ENCODE peak calls at places on chromosome 18, in eight cellular contexts. F is foreskin fibroblast; H is CD8-positive, alpha-beta T cell; I is IMR-90; V is epithelial cell of esophagus; X is AG04450; J is prostate gland; B is astrocyte of the spinal cord. Q is an unnamed sample.

GRCh38 chr18:28588884-28589549 is 412.1 kb upstream of the CDH2 start:
- DNase-seq in F (no peak), H (no peak), I (peak; percentile 18), V (no peak), X (no peak), J (no peak), B (peak; percentile 50), Q (peak; percentile 41)

GRCh38 chr18:74353169-74353775 is 37.6 kb downstream of the C18orf63 start:
- DNase-seq in F (peak; percentile 90), H (peak; percentile 65), I (peak; percentile 74), V (peak; percentile 79), X (peak; percentile 18), J (peak; percentile 60), B (peak; percentile 66), Q (peak; percentile 83)

GRCh38 chr18:21834301-21834660 is 93.7 kb downstream of the MIB1 start:
- DNase-seq in F (no peak), H (no peak), I (peak; percentile 27), V (no peak), X (no peak), J (no peak), B (no peak), Q (no peak)

GRCh38 chr18:37567061-37567993 is 1.7 kb upstream of the CELF4 start:
- DNase-seq in F (peak; percentile 14), H (no peak), I (no peak), V (no peak), X (no peak), J (no peak), B (no peak), Q (peak; percentile 15)

GRCh38 chr18:57249109-57249508 is 102.2 kb downstream of the BOD1L2 start:
- DNase-seq in F (no peak), H (no peak), I (no peak), V (no peak), X (no peak), J (no peak), B (no peak), Q (no peak)

GRCh38 chr18:58297198-58297597 is 253.2 kb downstream of the NEDD4L start:
- DNase-seq in F (no peak), H (no peak), I (peak; percentile 74), V (peak; percentile 58), X (no peak), J (no peak), B (peak; percentile 72), Q (no peak)

GRCh38 chr18:28063181-28063790 is 113.6 kb downstream of the CDH2 start:
- DNase-seq in F (peak; percentile 53), H (no peak), I (peak; percentile 48), V (peak; percentile 17), X (no peak), J (no peak), B (peak; percentile 72), Q (peak; percentile 66)

GRCh38 chr18:57542801-57543427 is 43.6 kb downstream of the FECH start:
- DNase-seq in F (peak; percentile 93), H (no peak), I (peak; percentile 65), V (peak; percentile 59), X (peak; percentile 30), J (no peak), B (peak; percentile 33), Q (peak; percentile 80)

GRCh38 chr18:70421471-70421870 is 132.6 kb downstream of the SOCS6 start:
- DNase-seq in F (peak; percentile 39), H (no peak), I (peak; percentile 45), V (peak; percentile 67), X (no peak), J (no peak), B (peak; percentile 61), Q (no peak)

GRCh38 chr18:33495278-33495677 is 54.8 kb upstream of the CCDC178 start:
- DNase-seq in F (peak; percentile 75), H (no peak), I (peak; percentile 13), V (peak; percentile 56), X (no peak), J (no peak), B (peak; percentile 64), Q (peak; percentile 36)

GRCh38 chr18:75473316-75473715 is 45.8 kb upstream of the SMIM21 start:
- DNase-seq in F (peak; percentile 34), H (no peak), I (no peak), V (no peak), X (no peak), J (no peak), B (peak; percentile 50), Q (peak; percentile 19)

GRCh38 chr18:43396266-43396665 is 119.0 kb upstream of the SYT4 start:
- DNase-seq in F (peak; percentile 2), H (no peak), I (no peak), V (peak; percentile 10), X (no peak), J (no peak), B (peak; percentile 37), Q (peak; percentile 66)

GRCh38 chr18:56739731-56740130 is 88.6 kb downstream of the WDR7 start:
- DNase-seq in F (no peak), H (no peak), I (no peak), V (no peak), X (no peak), J (no peak), B (no peak), Q (no peak)

GRCh38 chr18:63881851-63882250 is 5.7 kb upstream of the SERPINB2 start:
- DNase-seq in F (peak; percentile 36), H (no peak), I (peak; percentile 65), V (peak; percentile 92), X (no peak), J (no peak), B (peak; percentile 10), Q (peak; percentile 19)

GRCh38 chr18:42765225-42765624 is 350.3 kb downstream of the RIT2 start:
- DNase-seq in F (no peak), H (no peak), I (no peak), V (no peak), X (no peak), J (peak; percentile 5), B (no peak), Q (no peak)

GRCh38 chr18:48990497-48991298 is 39.9 kb upstream of the SMAD7 start:
- DNase-seq in F (peak; percentile 76), H (no peak), I (peak; percentile 75), V (peak; percentile 71), X (no peak), J (no peak), B (peak; percentile 52), Q (peak; percentile 66)

DNA sequence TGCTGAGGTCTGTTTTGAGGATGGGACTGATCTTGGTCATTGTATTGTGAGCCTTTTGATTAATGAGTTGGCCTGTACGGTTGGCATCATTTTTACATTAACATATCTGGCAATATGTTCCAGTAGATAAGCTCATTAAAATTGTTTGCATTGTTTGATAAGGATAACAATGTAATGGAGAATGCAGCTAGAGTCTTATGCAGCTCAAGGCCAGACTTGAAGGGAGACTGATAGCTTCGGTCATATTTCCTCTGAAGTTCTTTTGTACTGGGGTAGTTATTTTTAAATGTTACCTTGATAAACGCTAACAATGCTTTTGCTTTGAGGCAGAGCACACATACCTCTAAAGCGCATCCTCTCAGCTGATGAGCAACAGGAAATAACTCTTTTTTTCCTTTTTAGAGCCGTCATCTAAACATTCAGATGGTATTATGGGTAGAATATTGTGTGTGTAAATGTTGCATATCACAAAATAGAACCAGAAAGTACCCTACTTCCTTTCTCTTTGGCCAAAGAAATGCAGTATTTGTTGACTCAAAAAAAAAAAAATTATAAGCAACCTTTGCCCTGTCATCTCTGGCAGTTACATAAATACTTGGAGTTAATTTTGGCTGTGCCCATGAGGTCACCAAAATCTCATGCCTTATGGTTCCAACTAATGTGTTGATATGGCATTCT is 1.3 kb downstream of the MAPRE2 start:
- DNase-seq in F (no peak), H (no peak), I (no peak), V (no peak), X (no peak), J (no peak), B (no peak), Q (no peak)
- H3K4me3 ChIP-seq in F (peak overlapping the region; percentile 93), H (peak overlapping the region; percentile 90), I (peak overlapping the region; percentile 89), V (peak overlapping the region; percentile 90), X (peak overlapping the region; percentile 99), J (peak overlapping the region; percentile 68), B (peak overlapping the region; percentile 72), Q (peak overlapping the region; percentile 94)

GRCh38 chr18:11146947-11147345 is 2.4 kb downstream of the PIEZO2 start:
- DNase-seq in F (no peak), H (no peak), I (no peak), V (no peak), X (no peak), J (no peak), B (no peak), Q (no peak)
- H3K4me3 ChIP-seq in F (no peak overlapping the region), H (no peak overlapping the region), I (no peak overlapping the region), V (no peak overlapping the region), X (peak overlapping the region; percentile 10), J (no peak overlapping the region), B (no peak overlapping the region), Q (no peak overlapping the region)

GRCh38 chr18:67243799-67244587 is 272.5 kb downstream of the DSEL start:
- DNase-seq in F (peak; percentile 30), H (no peak), I (peak; percentile 16), V (peak; percentile 38), X (no peak), J (no peak), B (peak; percentile 28), Q (peak; percentile 37)
- H3K4me3 ChIP-seq in F (peak overlapping the region; percentile 10), H (peak overlapping the region; percentile 21), I (peak overlapping the region; percentile 52), V (no peak overlapping the region), X (peak overlapping the region; percentile 33), J (no peak overlapping the region), B (no peak overlapping the region), Q (peak overlapping the region; percentile 72)

GRCh38 chr18:55400590-55401274 is 187.3 kb downstream of the TCF4 start:
- DNase-seq in F (peak; percentile 25), H (no peak), I (peak; percentile 34), V (no peak), X (no peak), J (no peak), B (peak; percentile 50), Q (peak; percentile 18)
- H3K4me3 ChIP-seq in F (peak overlapping the region; percentile 44), H (no peak overlapping the region), I (peak overlapping the region; percentile 28), V (no peak overlapping the region), X (no peak overlapping the region), J (no peak overlapping the region), B (peak overlapping the region; percentile 22), Q (peak overlapping the region; percentile 82)

GRCh38 chr18:500556-501405 is at the start of gene COLEC12:
- DNase-seq in F (peak; percentile 60), H (no peak), I (no peak), V (no peak), X (no peak), J (peak; percentile 20), B (peak; percentile 21), Q (peak; percentile 59)

GRCh38 chr18:497688-498087 is 2.8 kb downstream of the COLEC12 start:
- DNase-seq in F (no peak), H (no peak), I (no peak), V (no peak), X (no peak), J (no peak), B (no peak), Q (no peak)

GRCh38 chr18:500230-500555 is 308 bp downstream of the COLEC12 start:
- DNase-seq in F (no peak), H (no peak), I (no peak), V (no peak), X (no peak), J (no peak), B (peak; percentile 53), Q (no peak)

GRCh38 chr18:499351-500229 is 911 bp downstream of the COLEC12 start:
- DNase-seq in F (peak; percentile 87), H (no peak), I (peak; percentile 85), V (no peak), X (no peak), J (peak; percentile 38), B (peak; percentile 71), Q (peak; percentile 84)

GRCh38 chr18:498901-499300 is 1.6 kb downstream of the COLEC12 start:
- DNase-seq in F (no peak), H (no peak), I (no peak), V (no peak), X (no peak), J (no peak), B (peak; percentile 26), Q (peak; percentile 30)
- H3K4me3 ChIP-seq in F (peak overlapping the region; percentile 59), H (no peak overlapping the region), I (peak overlapping the region; percentile 35), V (no peak overlapping the region), X (peak overlapping the region; percentile 64), J (peak overlapping the region; percentile 53), B (peak overlapping the region; percentile 59), Q (peak overlapping the region; percentile 83)

Q was measured in adipocyte.